ENCODE peak calls at places on chromosome 12, in ten cellular contexts. W is T-cell; E is EL; C is bronchial epithelial cell; V is stimulated activated CD4-positive, alpha-beta T cell treated with anti-CD3 and anti-CD28 coated beads, Interleukin-1b, Interleukin-23, amount 100 ng/mL, for 24 hours; H is ELF-1; X is HEK293T; N is glutamatergic neuron; O is cardiac septum; I is GM04503. B is an unnamed sample.

GRCh38 chr12:59372971-59373370 is 222.9 kb upstream of the SLC16A7 start:
- DNase-seq in W (no peak), E (peak), C (peak), V (no peak), H (peak), X (peak), N (peak), O (no peak), I (no peak), B (no peak)

GRCh38 chr12:31715283-31715825 is 13.5 kb downstream of the AMN1 start:
- DNase-seq in W (no peak), E (no peak), C (peak), V (no peak), H (peak), X (no peak), N (no peak), O (no peak), I (no peak), B (no peak)

GRCh38 chr12:85280984-85281946 is 1.2 kb downstream of the ALX1 start:
- DNase-seq in W (no peak), E (no peak), C (peak), V (no peak), H (no peak), X (no peak), N (no peak), O (no peak), I (no peak), B (no peak)

GRCh38 chr12:90909069-90909676 is 45.8 kb downstream of the CCER1 start:
- DNase-seq in W (no peak), E (peak), C (peak), V (no peak), H (peak), X (peak), N (peak), O (no peak), I (no peak), B (no peak)

GRCh38 chr12:52846356-52846970 is 2.3 kb downstream of the KRT78 start:
- DNase-seq in W (no peak), E (no peak), C (peak), V (no peak), H (no peak), X (no peak), N (no peak), O (no peak), I (no peak), B (no peak)

GRCh38 chr12:131620946-131621681 is 89.8 kb upstream of the SFSWAP start:
- DNase-seq in W (no peak), E (no peak), C (no peak), V (no peak), H (peak), X (no peak), N (no peak), O (no peak), I (no peak), B (no peak)

GRCh38 chr12:6780573-6780972 is 8.3 kb downstream of the LAG3 start:
- DNase-seq in W (no peak), E (no peak), C (no peak), V (no peak), H (no peak), X (no peak), N (no peak), O (no peak), I (no peak), B (no peak)

GRCh38 chr12:65495233-65495632 is 216.8 kb downstream of the MSRB3 start:
- DNase-seq in W (no peak), E (peak), C (peak), V (no peak), H (peak), X (no peak), N (no peak), O (no peak), I (no peak), B (no peak)

GRCh38 chr12:32893458-32893857 is 3.1 kb downstream of the PKP2 start:
- DNase-seq in W (no peak), E (no peak), C (peak), V (no peak), H (no peak), X (no peak), N (no peak), O (no peak), I (no peak), B (no peak)

GRCh38 chr12:58963844-58964243 is 43.5 kb upstream of the LRIG3 start:
- DNase-seq in W (no peak), E (no peak), C (no peak), V (no peak), H (no peak), X (no peak), N (no peak), O (no peak), I (no peak), B (no peak)

GRCh38 chr12:127101086-127101485 is 1165.9 kb upstream of the TMEM132C start:
- DNase-seq in W (no peak), E (no peak), C (no peak), V (no peak), H (no peak), X (no peak), N (no peak), O (no peak), I (no peak), B (no peak)

GRCh38 chr12:123912415-123913385 is 59.9 kb downstream of the CCDC92 start:
- DNase-seq in W (no peak), E (no peak), C (no peak), V (no peak), H (no peak), X (no peak), N (no peak), O (no peak), I (no peak), B (no peak)

GRCh38 chr12:49292729-49293055 is 2.3 kb upstream of the PRPH start:
- DNase-seq in W (no peak), E (no peak), C (no peak), V (no peak), H (no peak), X (no peak), N (no peak), O (no peak), I (no peak), B (no peak)

GRCh38 chr12:116456683-116457082 is 102.5 kb upstream of the MAP1LC3B2 start:
- DNase-seq in W (no peak), E (peak), C (no peak), V (no peak), H (peak), X (no peak), N (no peak), O (no peak), I (no peak), B (peak)

GRCh38 chr12:106644335-106645073 is 61.7 kb downstream of the RFX4 start:
- DNase-seq in W (no peak), E (no peak), C (no peak), V (no peak), H (no peak), X (no peak), N (no peak), O (no peak), I (no peak), B (peak)

GRCh38 chr12:62720661-62721330 is 214.2 kb downstream of the PPM1H start:
- DNase-seq in W (no peak), E (peak), C (no peak), V (no peak), H (no peak), X (no peak), N (no peak), O (no peak), I (no peak), B (no peak)

GRCh38 chr12:64609543-64610091 is 678 bp upstream of the RASSF3 start:
- DNase-seq in W (no peak), E (no peak), C (no peak), V (no peak), H (peak), X (no peak), N (no peak), O (no peak), I (no peak), B (no peak)

GRCh38 chr12:115473257-115473956 is 789.4 kb upstream of the TBX3 start:
- DNase-seq in W (no peak), E (no peak), C (no peak), V (no peak), H (no peak), X (no peak), N (no peak), O (no peak), I (no peak), B (no peak)

GRCh38 chr12:1691123-1692007 is 495 bp downstream of the ADIPOR2 start:
- DNase-seq in W (peak), E (peak), C (peak), V (no peak), H (peak), X (no peak), N (peak), O (no peak), I (no peak), B (peak)

GRCh38 chr12:73598626-73599025 is 939.0 kb upstream of the ATXN7L3B start:
- DNase-seq in W (no peak), E (no peak), C (peak), V (no peak), H (no peak), X (no peak), N (no peak), O (no peak), I (no peak), B (no peak)

GRCh38 chr12:43255642-43256041 is 296.4 kb downstream of the ADAMTS20 start:
- DNase-seq in W (no peak), E (no peak), C (no peak), V (no peak), H (no peak), X (no peak), N (no peak), O (no peak), I (no peak), B (no peak)

GRCh38 chr12:77835982-77836381 is 5.3 kb downstream of the NAV3 start:
- DNase-seq in W (no peak), E (no peak), C (no peak), V (no peak), H (no peak), X (no peak), N (no peak), O (no peak), I (no peak), B (no peak)

GRCh38 chr12:11171953-11172675 is 1.1 kb downstream of the SMIM10L1 start:
- DNase-seq in W (no peak), E (peak), C (peak), V (no peak), H (no peak), X (peak), N (no peak), O (no peak), I (no peak), B (no peak)

GRCh38 chr12:93868771-93869170 is 191.6 kb downstream of the CRADD start:
- DNase-seq in W (no peak), E (no peak), C (no peak), V (no peak), H (no peak), X (no peak), N (no peak), O (no peak), I (peak), B (no peak)

GRCh38 chr12:90938451-90938850 is 16.5 kb downstream of the CCER1 start:
- DNase-seq in W (no peak), E (peak), C (peak), V (no peak), H (no peak), X (no peak), N (no peak), O (no peak), I (no peak), B (no peak)

GRCh38 chr12:113005759-113006158 is 27.4 kb downstream of the OAS2 start:
- DNase-seq in W (no peak), E (peak), C (no peak), V (no peak), H (peak), X (no peak), N (no peak), O (no peak), I (no peak), B (no peak)

GRCh38 chr12:63805704-63806672 is 26.3 kb downstream of the RXYLT1 start:
- DNase-seq in W (no peak), E (no peak), C (no peak), V (no peak), H (no peak), X (no peak), N (no peak), O (no peak), I (no peak), B (no peak)